ENCODE peak calls at places on chromosomes 5 and 9, in seven cellular contexts. B is type B pancreatic cell; U is substantia nigra; N is amygdala; L is cardiac fibroblast; V is brain microvascular endothelial cell; J is CD8-positive, alpha-beta memory T cell. Q is an unnamed sample.

GRCh38 chr5:10735569-10736255 is 25.3 kb downstream of the DAP start:
- DNase-seq in B (no peak), U (no peak), N (no peak), L (no peak), V (no peak), J (no peak), Q (peak; percentile 39)

GRCh38 chr9:99828417-99829176 is 6.9 kb downstream of the NR4A3 start:
- DNase-seq in B (no peak), U (no peak), N (no peak), L (peak; percentile 43), V (no peak), J (no peak), Q (no peak)

GRCh38 chr5:171957591-171958251 is 48.7 kb downstream of the FBXW11 start:
- DNase-seq in B (no peak), U (no peak), N (no peak), L (no peak), V (no peak), J (peak; percentile 63), Q (no peak)

GRCh38 chr5:180113660-180114303 is 42.2 kb upstream of the RNF130 start:
- DNase-seq in B (no peak), U (no peak), N (no peak), L (no peak), V (no peak), J (no peak), Q (no peak)

GRCh38 chr5:159184858-159185381 is 24.4 kb downstream of the RNF145 start:
- DNase-seq in B (no peak), U (no peak), N (no peak), L (peak; percentile 71), V (peak; percentile 89), J (no peak), Q (no peak)

GRCh38 chr5:8019719-8020218 is 150.8 kb downstream of the MTRR start:
- DNase-seq in B (no peak), U (no peak), N (no peak), L (no peak), V (no peak), J (no peak), Q (no peak)

GRCh38 chr9:20579544-20580309 is 42.6 kb downstream of the MLLT3 start:
- DNase-seq in B (no peak), U (no peak), N (no peak), L (no peak), V (no peak), J (no peak), Q (no peak)

GRCh38 chr5:119271758-119272730 is 83.8 kb upstream of the TNFAIP8 start:
- DNase-seq in B (no peak), U (no peak), N (no peak), L (no peak), V (no peak), J (no peak), Q (no peak)

GRCh38 chr5:133983674-133984073 is 15.2 kb upstream of the C5orf15 start:
- DNase-seq in B (no peak), U (no peak), N (no peak), L (no peak), V (no peak), J (no peak), Q (no peak)

GRCh38 chr9:111691686-111692329 is 30.4 kb downstream of the GNG10 start:
- DNase-seq in B (no peak), U (no peak), N (no peak), L (peak; percentile 68), V (no peak), J (peak; percentile 6), Q (no peak)

GRCh38 chr9:35537898-35538297 is 48.0 kb downstream of the RUSC2 start:
- DNase-seq in B (no peak), U (no peak), N (no peak), L (peak; percentile 79), V (no peak), J (no peak), Q (no peak)

GRCh38 chr9:27529316-27530278 is at the start of gene MOB3B:
- DNase-seq in B (peak; percentile 91), U (peak; percentile 85), N (peak; percentile 70), L (peak; percentile 77), V (peak; percentile 48), J (peak; percentile 69), Q (peak; percentile 82)

GRCh38 chr9:89295400-89295799 is 15.6 kb upstream of the CKS2 start:
- DNase-seq in B (no peak), U (no peak), N (no peak), L (peak; percentile 54), V (no peak), J (no peak), Q (no peak)

GRCh38 chr5:142540774-142541466 is 145.0 kb downstream of the FGF1 start:
- DNase-seq in B (no peak), U (no peak), N (no peak), L (peak; percentile 77), V (peak; percentile 61), J (no peak), Q (no peak)

GRCh38 chr5:52579391-52579790 is 208.3 kb upstream of the ITGA1 start:
- DNase-seq in B (no peak), U (no peak), N (no peak), L (no peak), V (no peak), J (no peak), Q (no peak)

GRCh38 chr5:7467179-7467578 is 71.2 kb downstream of the ADCY2 start:
- DNase-seq in B (no peak), U (no peak), N (no peak), L (no peak), V (no peak), J (no peak), Q (no peak)

GRCh38 chr5:16812911-16813310 is 123.2 kb downstream of the MYO10 start:
- DNase-seq in B (no peak), U (no peak), N (no peak), L (peak; percentile 73), V (peak; percentile 51), J (no peak), Q (no peak)

GRCh38 chr5:63401434-63402046 is 560.7 kb downstream of the HTR1A start:
- DNase-seq in B (peak; percentile 71), U (peak; percentile 20), N (no peak), L (peak; percentile 57), V (peak; percentile 46), J (no peak), Q (peak; percentile 0)

GRCh38 chr9:135032868-135033460 is 54.5 kb upstream of the OLFM1 start:
- DNase-seq in B (no peak), U (no peak), N (no peak), L (no peak), V (no peak), J (no peak), Q (no peak)

GRCh38 chr5:79111960-79112702 is 522 bp downstream of the BHMT start:
- DNase-seq in B (no peak), U (no peak), N (no peak), L (no peak), V (no peak), J (no peak), Q (no peak)

GRCh38 chr9:98256632-98257218 is 1.3 kb upstream of the TBC1D2 start:
- DNase-seq in B (no peak), U (no peak), N (no peak), L (no peak), V (no peak), J (peak; percentile 43), Q (peak; percentile 23)

GRCh38 chr9:21677834-21678233 is 124.6 kb upstream of the MTAP start:
- DNase-seq in B (no peak), U (no peak), N (no peak), L (peak; percentile 58), V (peak; percentile 74), J (no peak), Q (no peak)

GRCh38 chr9:108860354-108860753 is 1.7 kb upstream of the ACTL7A start:
- DNase-seq in B (no peak), U (no peak), N (no peak), L (peak; percentile 24), V (no peak), J (no peak), Q (no peak)

GRCh38 chr9:121599186-121599871 is 52.1 kb upstream of the DAB2IP start:
- DNase-seq in B (peak; percentile 83), U (peak; percentile 43), N (no peak), L (peak; percentile 21), V (no peak), J (no peak), Q (no peak)

GRCh38 chr5:88502179-88503064 is 233.8 kb upstream of the TMEM161B start:
- DNase-seq in B (no peak), U (no peak), N (no peak), L (peak; percentile 5), V (peak; percentile 3), J (peak; percentile 21), Q (no peak)